ENCODE peak calls at places on chromosomes 2 and 18, in eight cellular contexts. P, U, K, H, Z, S, N and E are unnamed samples. For H3K9me3, the result is how much of the 10 kb centered on the place peaks cover.

GRCh38 chr2:1640301-1641135 is 103.8 kb downstream of the PXDN start:
- DNase-seq in P (no peak), U (no peak), K (no peak), H (no peak), Z (no peak), S (no peak), N (no peak), E (no peak)

GRCh38 chr2:205494856-205495255 is 187.4 kb upstream of the NRP2 start:
- DNase-seq in P (no peak), U (no peak), K (no peak), H (no peak), Z (peak), S (no peak), N (no peak), E (no peak)

GRCh38 chr18:11154369-11154982 is 5.1 kb upstream of the PIEZO2 start:
- DNase-seq in P (peak), U (no peak), K (no peak), H (peak), Z (peak), S (no peak), N (no peak), E (no peak)

GRCh38 chr2:226701052-226701451 is 98.6 kb downstream of the IRS1 start:
- DNase-seq in P (peak), U (no peak), K (no peak), H (no peak), Z (peak), S (no peak), N (no peak), E (no peak)

GRCh38 chr2:46749042-46749461 is 166.6 kb downstream of the MCFD2 start:
- DNase-seq in P (peak), U (no peak), K (no peak), H (no peak), Z (peak), S (no peak), N (no peak), E (no peak)

GRCh38 chr2:28359222-28360065 is 33.2 kb upstream of the FOSL2 start:
- DNase-seq in P (peak), U (no peak), K (peak), H (no peak), Z (peak), S (peak), N (no peak), E (no peak)

GRCh38 chr2:175062787-175063585 is 57.8 kb upstream of the CHN1 start:
- DNase-seq in P (no peak), U (no peak), K (no peak), H (no peak), Z (no peak), S (no peak), N (no peak), E (no peak)

GRCh38 chr2:117771969-117772630 is 42.4 kb upstream of the DDX18 start:
- DNase-seq in P (peak), U (no peak), K (no peak), H (peak), Z (peak), S (no peak), N (no peak), E (no peak)

GRCh38 chr2:40363631-40364030 is 88.3 kb downstream of the SLC8A1 start:
- DNase-seq in P (peak), U (no peak), K (no peak), H (no peak), Z (peak), S (no peak), N (no peak), E (no peak)

GRCh38 chr2:59756145-59756544 is 797.3 kb downstream of the BCL11A start:
- DNase-seq in P (no peak), U (no peak), K (no peak), H (no peak), Z (no peak), S (no peak), N (no peak), E (no peak)

GRCh38 chr2:216857131-216857550 is 2.7 kb downstream of the TNP1 start:
- DNase-seq in P (no peak), U (no peak), K (no peak), H (no peak), Z (peak), S (no peak), N (no peak), E (no peak)

GRCh38 chr2:20062615-20063545 is 11.5 kb upstream of the LAPTM4A start:
- DNase-seq in P (peak), U (no peak), K (no peak), H (no peak), Z (peak), S (no peak), N (no peak), E (no peak)

GRCh38 chr2:173226899-173227692 is 127.6 kb upstream of the CDCA7 start:
- DNase-seq in P (no peak), U (no peak), K (no peak), H (no peak), Z (no peak), S (no peak), N (no peak), E (no peak)

GRCh38 chr2:29189052-29189451 is 73.8 kb downstream of the CLIP4 start:
- DNase-seq in P (no peak), U (no peak), K (no peak), H (no peak), Z (peak), S (no peak), N (no peak), E (no peak)

GRCh38 chr2:72276876-72277275 is 129.2 kb upstream of the CYP26B1 start:
- DNase-seq in P (peak), U (no peak), K (no peak), H (no peak), Z (peak), S (no peak), N (no peak), E (no peak)

GRCh38 chr2:62478093-62478580 is 27.9 kb downstream of the TMEM17 start:
- DNase-seq in P (peak), U (no peak), K (no peak), H (no peak), Z (no peak), S (no peak), N (no peak), E (no peak)

GRCh38 chr2:200617089-200618050 is 31.6 kb downstream of the AOX1 start:
- DNase-seq in P (peak), U (no peak), K (no peak), H (no peak), Z (peak), S (no peak), N (no peak), E (no peak)

GRCh38 chr2:17353268-17353667 is 165.0 kb downstream of the RAD51AP2 start:
- DNase-seq in P (no peak), U (no peak), K (no peak), H (no peak), Z (peak), S (no peak), N (no peak), E (no peak)

GRCh38 chr2:216691210-216691741 is 4.1 kb downstream of the IGFBP5 start:
- DNase-seq in P (peak), U (no peak), K (peak), H (no peak), Z (peak), S (peak), N (peak), E (no peak)

GRCh38 chr2:217107480-217107879 is 247.6 kb upstream of the TNP1 start:
- DNase-seq in P (no peak), U (no peak), K (no peak), H (no peak), Z (no peak), S (no peak), N (no peak), E (no peak)

GRCh38 chr2:209556354-209556961 is 132.6 kb downstream of the MAP2 start:
- DNase-seq in P (peak), U (no peak), K (no peak), H (peak), Z (peak), S (no peak), N (no peak), E (no peak)

GRCh38 chr2:27053321-27053720 is 1.9 kb downstream of the AGBL5 start:
- DNase-seq in P (no peak), U (no peak), K (no peak), H (no peak), Z (no peak), S (no peak), N (no peak), E (no peak)

GRCh38 chr18:57436965-57437333 is 1.8 kb downstream of the ONECUT2 start:
- DNase-seq in P (no peak), U (no peak), K (no peak), H (no peak), Z (no peak), S (no peak), N (no peak), E (no peak)

GRCh38 chr2:231342111-231342711 is 53.3 kb upstream of the B3GNT7 start:
- DNase-seq in P (no peak), U (no peak), K (no peak), H (no peak), Z (no peak), S (peak), N (peak), E (no peak)

GRCh38 chr2:181937473-181937872 is 45.9 kb downstream of the ITPRID2 start:
- DNase-seq in P (peak), U (no peak), K (peak), H (no peak), Z (no peak), S (no peak), N (no peak), E (no peak)

GRCh38 chr2:109226128-109226527 is 97.1 kb downstream of the SH3RF3 start:
- DNase-seq in P (no peak), U (peak), K (no peak), H (no peak), Z (no peak), S (no peak), N (no peak), E (no peak)

GRCh38 chr2:231530099-231531085 is at the start of gene NMUR1:
- DNase-seq in P (peak), U (no peak), K (peak), H (peak), Z (no peak), S (peak), N (no peak), E (no peak)

GRCh38 chr18:34867520-34867919 is 157.4 kb downstream of the DTNA start:
- DNase-seq in P (peak), U (no peak), K (no peak), H (peak), Z (no peak), S (no peak), N (no peak), E (no peak)
- TF ChIP-seq CTCF in P (peak), U (no peak), K (no peak), H (peak), Z (peak), S (no peak), N (no peak), E (no peak)

GRCh38 chr2:81872043-81872442 is 1567.5 kb upstream of the LRRTM1 start:
- DNase-seq in P (no peak), U (no peak), K (no peak), H (no peak), Z (no peak), S (no peak), N (no peak), E (no peak)
- H3K9me3 ChIP-seq in P (under half), U (under half), K (under half), H (under half), Z (under half), S (under half), N (under half), E (under half)

GRCh38 chr2:18849841-18850578 is 260.6 kb upstream of the NT5C1B start:
- DNase-seq in P (no peak), U (no peak), K (no peak), H (no peak), Z (no peak), S (no peak), N (no peak), E (no peak)

GRCh38 chr2:18856766-18857165 is 267.4 kb upstream of the NT5C1B start:
- DNase-seq in P (no peak), U (no peak), K (no peak), H (no peak), Z (peak), S (no peak), N (no peak), E (no peak)

GRCh38 chr2:18860179-18860578 is 270.8 kb upstream of the NT5C1B start:
- DNase-seq in P (no peak), U (no peak), K (no peak), H (no peak), Z (no peak), S (no peak), N (no peak), E (no peak)

DNA sequence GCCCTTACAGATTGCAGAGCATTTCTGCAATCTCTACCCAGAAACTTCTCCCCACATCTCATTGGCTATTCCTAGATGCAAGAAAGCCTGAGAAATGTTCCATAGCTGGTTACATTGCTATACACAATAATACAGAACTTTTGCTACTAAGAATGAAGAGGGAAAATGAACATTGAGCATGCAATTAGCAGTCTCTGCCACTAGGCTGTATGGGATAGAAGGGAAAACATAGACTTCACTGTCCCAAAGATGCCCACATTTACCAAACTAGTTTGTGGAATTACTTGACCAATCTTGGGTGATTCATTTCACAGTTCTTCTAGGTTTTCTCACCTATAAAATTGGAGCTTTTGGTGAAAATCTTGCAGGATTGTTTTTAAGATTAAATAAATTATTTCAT is 265.7 kb upstream of the NT5C1B start:
- DNase-seq in P (peak), U (no peak), K (no peak), H (peak), Z (no peak), S (no peak), N (no peak), E (no peak)
- TF ChIP-seq CTCF in P (peak), U (no peak), K (no peak), H (peak), Z (peak), S (peak), N (no peak), E (peak)

GRCh38 chr2:31693882-31694281 is 113.1 kb upstream of the SRD5A2 start:
- DNase-seq in P (peak), U (no peak), K (no peak), H (peak), Z (peak), S (no peak), N (no peak), E (no peak)

GRCh38 chr2:31694444-31694843 is 113.7 kb upstream of the SRD5A2 start:
- DNase-seq in P (peak), U (no peak), K (no peak), H (peak), Z (no peak), S (no peak), N (no peak), E (no peak)

GRCh38 chr2:31696068-31696467 is 115.3 kb upstream of the SRD5A2 start:
- DNase-seq in P (no peak), U (no peak), K (no peak), H (no peak), Z (no peak), S (no peak), N (no peak), E (no peak)
- H3K9me3 ChIP-seq in P (under half), U (half or more), K (under half), H (under half), Z (under half), S (under half), N (half or more), E (under half)

GRCh38 chr2:10302479-10303173 is at the start of gene HPCAL1:
- DNase-seq in P (peak), U (peak), K (peak), H (peak), Z (peak), S (peak), N (peak), E (no peak)
- TF ChIP-seq CTCF in P (peak), U (peak), K (peak), H (peak), Z (peak), S (peak), N (no peak), E (peak)

DNA sequence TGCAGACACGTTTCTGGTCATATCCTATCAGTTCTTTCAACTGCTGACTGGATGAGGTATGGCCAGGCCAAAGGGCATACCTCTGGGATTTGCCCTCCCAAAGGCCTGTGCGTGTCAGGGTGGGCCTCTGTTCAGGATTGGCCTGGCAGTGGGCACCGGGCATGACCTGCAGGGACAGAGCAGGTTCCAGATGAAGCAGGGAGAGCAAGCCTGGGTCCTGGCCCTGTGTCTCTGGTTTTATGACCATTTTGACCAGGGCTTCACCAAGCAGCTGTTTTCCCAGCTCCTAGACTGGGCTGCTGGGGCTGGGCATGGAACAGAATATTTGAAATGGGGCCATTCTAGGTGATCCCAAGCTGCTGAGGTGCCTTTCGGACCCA is 348 bp upstream of the PROM2 start:
- DNase-seq in P (no peak), U (no peak), K (no peak), H (no peak), Z (no peak), S (peak), N (no peak), E (peak)
- H3K9me3 ChIP-seq in P (under half), U (under half), K (under half), H (under half), Z (under half), S (under half), N (under half), E (under half)

GRCh38 chr2:8805278-8806045 is 32.0 kb downstream of the KIDINS220 start:
- DNase-seq in P (peak), U (no peak), K (no peak), H (no peak), Z (peak), S (no peak), N (no peak), E (no peak)

GRCh38 chr2:8800821-8801220 is 36.6 kb downstream of the KIDINS220 start:
- DNase-seq in P (no peak), U (no peak), K (no peak), H (no peak), Z (no peak), S (no peak), N (no peak), E (no peak)

GRCh38 chr2:8802741-8803140 is 34.7 kb downstream of the KIDINS220 start:
- DNase-seq in P (no peak), U (no peak), K (no peak), H (no peak), Z (no peak), S (no peak), N (no peak), E (no peak)

GRCh38 chr2:8806885-8807701 is 30.3 kb downstream of the KIDINS220 start:
- DNase-seq in P (no peak), U (no peak), K (no peak), H (no peak), Z (no peak), S (no peak), N (no peak), E (no peak)

GRCh38 chr2:8803658-8804379 is 33.6 kb downstream of the KIDINS220 start:
- DNase-seq in P (peak), U (no peak), K (peak), H (peak), Z (peak), S (no peak), N (peak), E (peak)
- TF ChIP-seq CTCF in P (no peak), U (no peak), K (no peak), H (peak), Z (no peak), S (no peak), N (peak), E (peak)